ENCODE peak calls at places on chromosomes 13 and 19, in six cellular contexts. P, A, K, H, R and V are unnamed samples.

GRCh38 chr19:11356074-11356397 is 804 bp downstream of the PLPPR2 start:
- DNase-seq in P (no peak), A (no peak), K (no peak), H (no peak), R (no peak), V (no peak)

GRCh38 chr19:35142531-35143230 is 374 bp upstream of the FXYD7 start:
- DNase-seq in P (peak; percentile 82), A (peak; percentile 73), K (no peak), H (no peak), R (no peak), V (peak; percentile 81)

GRCh38 chr13:101325423-101325822 is 90.9 kb downstream of the NALCN start:
- DNase-seq in P (no peak), A (no peak), K (no peak), H (no peak), R (no peak), V (no peak)

GRCh38 chr19:51572415-51572814 is 1.3 kb downstream of the ZNF175 start:
- DNase-seq in P (no peak), A (no peak), K (no peak), H (no peak), R (no peak), V (no peak)

GRCh38 chr19:1610579-1610978 is 5.3 kb upstream of the UQCR11 start:
- DNase-seq in P (peak; percentile 49), A (peak; percentile 66), K (no peak), H (no peak), R (no peak), V (no peak)

GRCh38 chr19:18020212-18021067 is 12.5 kb downstream of the ARRDC2 start:
- DNase-seq in P (no peak), A (no peak), K (no peak), H (peak; percentile 60), R (peak; percentile 78), V (no peak)

GRCh38 chr13:46846736-46847135 is 49.8 kb upstream of the ESD start:
- DNase-seq in P (no peak), A (no peak), K (no peak), H (no peak), R (no peak), V (no peak)

GRCh38 chr19:53057904-53058579 is 13.5 kb downstream of the ERVV-2 start:
- DNase-seq in P (no peak), A (no peak), K (peak; percentile 60), H (no peak), R (no peak), V (peak; percentile 56)

GRCh38 chr19:1172353-1173159 is 1.5 kb downstream of the SBNO2 start:
- DNase-seq in P (no peak), A (no peak), K (no peak), H (peak; percentile 39), R (no peak), V (no peak)

GRCh38 chr13:21741396-21741795 is 70.5 kb downstream of the FGF9 start:
- DNase-seq in P (no peak), A (no peak), K (no peak), H (no peak), R (no peak), V (no peak)

GRCh38 chr19:12034610-12035009 is 869 bp downstream of the ZNF433 start:
- DNase-seq in P (no peak), A (no peak), K (no peak), H (no peak), R (no peak), V (no peak)

GRCh38 chr13:94195715-94196114 is 283.8 kb downstream of the DCT start:
- DNase-seq in P (no peak), A (no peak), K (no peak), H (peak; percentile 99), R (no peak), V (no peak)

GRCh38 chr19:928471-929259 is 2.8 kb downstream of the ARID3A start:
- DNase-seq in P (no peak), A (no peak), K (no peak), H (peak; percentile 59), R (no peak), V (no peak)